ENCODE peak calls at places on chromosomes 2 and 18, in four cellular contexts. M is nucleus accumbens, W is caudate nucleus, T is adrenal gland. C is an unnamed sample.

GRCh38 chr2:23925702-23926288 is 1.1 kb downstream of the ATAD2B start:
- DNase-seq in M (peak; percentile 65), W (peak; percentile 33), T (peak; percentile 86), C (peak; percentile 68)

GRCh38 chr2:190121971-190122370 is 59.4 kb upstream of the MSTN start:
- DNase-seq in M (no peak), W (no peak), T (no peak), C (peak; percentile 89)

GRCh38 chr2:26401739-26402541 is at the start of gene DRC1:
- DNase-seq in M (peak; percentile 9), W (peak; percentile 36), T (peak; percentile 85), C (peak; percentile 52)

GRCh38 chr2:95300391-95300938 is 3.3 kb downstream of the KCNIP3 start:
- DNase-seq in M (no peak), W (no peak), T (no peak), C (no peak)

GRCh38 chr2:6828299-6828584 is 37.5 kb downstream of the CMPK2 start:
- DNase-seq in M (no peak), W (no peak), T (no peak), C (peak; percentile 75)

GRCh38 chr18:36186461-36187137 is 698 bp upstream of the MOCOS start:
- DNase-seq in M (no peak), W (no peak), T (peak; percentile 68), C (no peak)

GRCh38 chr18:22827741-22828140 is 105.4 kb upstream of the RBBP8 start:
- DNase-seq in M (no peak), W (no peak), T (no peak), C (no peak)

GRCh38 chr2:42047488-42048317 is at the start of gene PKDCC:
- DNase-seq in M (peak; percentile 44), W (peak; percentile 20), T (peak; percentile 88), C (peak; percentile 83)

GRCh38 chr2:216574046-216574445 is 59.2 kb upstream of the IGFBP2 start:
- DNase-seq in M (no peak), W (no peak), T (no peak), C (no peak)

GRCh38 chr2:121897335-121897970 is 142.0 kb downstream of the TSN start:
- DNase-seq in M (no peak), W (no peak), T (no peak), C (no peak)

GRCh38 chr2:230408244-230408842 is 7.7 kb upstream of the SP100 start:
- DNase-seq in M (no peak), W (no peak), T (peak; percentile 86), C (no peak)

GRCh38 chr2:15681089-15681885 is 89.6 kb downstream of the DDX1 start:
- DNase-seq in M (no peak), W (no peak), T (no peak), C (no peak)

GRCh38 chr2:38264649-38265322 is 112.3 kb downstream of the ATL2 start:
- DNase-seq in M (no peak), W (no peak), T (no peak), C (no peak)

GRCh38 chr2:19673213-19673791 is 228.5 kb downstream of the TTC32 start:
- DNase-seq in M (no peak), W (no peak), T (no peak), C (no peak)

GRCh38 chr18:33916200-33916599 is 308.5 kb downstream of the NOL4 start:
- DNase-seq in M (no peak), W (no peak), T (no peak), C (no peak)

GRCh38 chr18:58979615-58980014 is 114.9 kb downstream of the ZNF532 start:
- DNase-seq in M (no peak), W (no peak), T (no peak), C (no peak)

GRCh38 chr2:134137182-134137595 is 116.7 kb upstream of the MGAT5 start:
- DNase-seq in M (no peak), W (no peak), T (peak; percentile 59), C (no peak)

GRCh38 chr18:78561757-78562445 is 417.7 kb upstream of the SALL3 start:
- DNase-seq in M (peak; percentile 11), W (no peak), T (no peak), C (no peak)

GRCh38 chr18:54958711-54959625 is at the start of gene CCDC68:
- DNase-seq in M (no peak), W (no peak), T (no peak), C (no peak)

GRCh38 chr18:3498705-3499451 is 48.9 kb downstream of the TGIF1 start:
- DNase-seq in M (peak; percentile 27), W (peak; percentile 8), T (peak; percentile 60), C (peak; percentile 33)

GRCh38 chr2:60352491-60353405 is 200.7 kb downstream of the BCL11A start:
- DNase-seq in M (no peak), W (no peak), T (no peak), C (no peak)

GRCh38 chr2:10278029-10278762 is 24.5 kb upstream of the HPCAL1 start:
- DNase-seq in M (no peak), W (no peak), T (peak; percentile 84), C (peak; percentile 41)

GRCh38 chr2:30332791-30333453 is 101.6 kb downstream of the LBH start:
- DNase-seq in M (no peak), W (no peak), T (no peak), C (no peak)

GRCh38 chr2:238139141-238139840 is 823 bp downstream of the KLHL30 start:
- DNase-seq in M (no peak), W (no peak), T (no peak), C (no peak)

GRCh38 chr2:196266855-196267254 is 95.5 kb upstream of the STK17B start:
- DNase-seq in M (no peak), W (no peak), T (no peak), C (no peak)

GRCh38 chr18:74796928-74797576 is 199.4 kb downstream of the ZNF407 start:
- DNase-seq in M (no peak), W (no peak), T (peak; percentile 56), C (no peak)

GRCh38 chr2:14752294-14752693 is 119.8 kb downstream of the LRATD1 start:
- DNase-seq in M (no peak), W (no peak), T (no peak), C (no peak)

GRCh38 chr2:215619989-215620388 is 184.1 kb upstream of the FN1 start:
- DNase-seq in M (no peak), W (no peak), T (peak; percentile 87), C (no peak)

GRCh38 chr2:9656270-9656766 is 25.5 kb upstream of the YWHAQ start:
- DNase-seq in M (no peak), W (no peak), T (peak; percentile 70), C (no peak)

GRCh38 chr2:208929489-208929864 is 494.4 kb upstream of the MAP2 start:
- DNase-seq in M (no peak), W (no peak), T (no peak), C (no peak)

GRCh38 chr2:84435331-84436081 is 23.6 kb downstream of the SUCLG1 start:
- DNase-seq in M (peak; percentile 5), W (no peak), T (no peak), C (peak; percentile 60)

GRCh38 chr2:194182888-194183287 is 1474.1 kb upstream of the SLC39A10 start:
- DNase-seq in M (no peak), W (no peak), T (no peak), C (no peak)

C was measured in hippocampal formation.